ENCODE peak calls at places on chromosomes 6 and 20, in seven cellular contexts. One of them, this sample, is unnamed. For H3K36me3 and H3K4me1, the result is how much of the 10 kb centered on the place peaks cover.

GRCh38 chr6:146700078-146700686 is 101.4 kb downstream of the ADGB start:
- DNase-seq in GM23248: peak
- DNase-seq in HCT116: peak
- DNase-seq in OCI-LY7: peak
- DNase-seq in hepatocyte: peak
- DNase-seq in MM.1S: peak
- DNase-seq in SK-N-SH: peak
- DNase-seq in this sample: peak

GRCh38 chr6:19452495-19452894 is 384.7 kb upstream of the ID4 start:
- DNase-seq in GM23248: no peak
- DNase-seq in HCT116: no peak
- DNase-seq in OCI-LY7: no peak
- DNase-seq in hepatocyte: no peak
- DNase-seq in MM.1S: no peak
- DNase-seq in SK-N-SH: no peak
- DNase-seq in this sample: peak

GRCh38 chr6:31356946-31357466 is at the start of gene HLA-B:
- DNase-seq in GM23248: peak
- DNase-seq in HCT116: peak
- DNase-seq in OCI-LY7: peak
- DNase-seq in hepatocyte: peak
- DNase-seq in MM.1S: peak
- DNase-seq in SK-N-SH: peak
- DNase-seq in this sample: peak

GRCh38 chr6:47076422-47077344 is 34.6 kb upstream of the ADGRF1 start:
- DNase-seq in GM23248: no peak
- DNase-seq in HCT116: no peak
- DNase-seq in OCI-LY7: no peak
- DNase-seq in hepatocyte: peak
- DNase-seq in MM.1S: no peak
- DNase-seq in SK-N-SH: no peak
- DNase-seq in this sample: no peak

GRCh38 chr6:145070791-145071190 is 664.5 kb downstream of the EPM2A start:
- DNase-seq in GM23248: peak
- DNase-seq in HCT116: no peak
- DNase-seq in OCI-LY7: no peak
- DNase-seq in hepatocyte: no peak
- DNase-seq in MM.1S: no peak
- DNase-seq in SK-N-SH: no peak
- DNase-seq in this sample: peak

GRCh38 chr20:34262488-34263288 is 21.5 kb downstream of the ASIP start:
- DNase-seq in GM23248: peak
- DNase-seq in HCT116: no peak
- DNase-seq in OCI-LY7: no peak
- DNase-seq in hepatocyte: peak
- DNase-seq in MM.1S: peak
- DNase-seq in SK-N-SH: no peak
- DNase-seq in this sample: no peak

GRCh38 chr6:43052225-43052841 is 1.3 kb downstream of the CUL7 start:
- DNase-seq in GM23248: no peak
- DNase-seq in HCT116: no peak
- DNase-seq in OCI-LY7: no peak
- DNase-seq in hepatocyte: no peak
- DNase-seq in MM.1S: no peak
- DNase-seq in SK-N-SH: no peak
- DNase-seq in this sample: no peak

GRCh38 chr6:26299286-26300042 is 65.5 kb upstream of the BTN3A2 start:
- DNase-seq in GM23248: no peak
- DNase-seq in HCT116: no peak
- DNase-seq in OCI-LY7: no peak
- DNase-seq in hepatocyte: no peak
- DNase-seq in MM.1S: no peak
- DNase-seq in SK-N-SH: no peak
- DNase-seq in this sample: no peak

GRCh38 chr20:61539706-61540360 is 287.8 kb downstream of the CDH4 start:
- DNase-seq in GM23248: no peak
- DNase-seq in HCT116: no peak
- DNase-seq in OCI-LY7: no peak
- DNase-seq in hepatocyte: no peak
- DNase-seq in MM.1S: no peak
- DNase-seq in SK-N-SH: no peak
- DNase-seq in this sample: no peak

GRCh38 chr20:40644863-40645262 is 44.2 kb downstream of the MAFB start:
- DNase-seq in GM23248: no peak
- DNase-seq in HCT116: no peak
- DNase-seq in OCI-LY7: no peak
- DNase-seq in hepatocyte: no peak
- DNase-seq in MM.1S: no peak
- DNase-seq in SK-N-SH: no peak
- DNase-seq in this sample: no peak

GRCh38 chr20:25600632-25601031 is 15.3 kb upstream of the NINL start:
- DNase-seq in GM23248: no peak
- DNase-seq in HCT116: no peak
- DNase-seq in OCI-LY7: no peak
- DNase-seq in hepatocyte: no peak
- DNase-seq in MM.1S: no peak
- DNase-seq in SK-N-SH: no peak
- DNase-seq in this sample: no peak

GRCh38 chr6:111727798-111728197 is 122.1 kb upstream of the TRAF3IP2 start:
- DNase-seq in GM23248: peak
- DNase-seq in HCT116: peak
- DNase-seq in OCI-LY7: no peak
- DNase-seq in hepatocyte: no peak
- DNase-seq in MM.1S: no peak
- DNase-seq in SK-N-SH: peak
- DNase-seq in this sample: peak

GRCh38 chr6:108800510-108800909 is 47.7 kb upstream of the ARMC2 start:
- DNase-seq in GM23248: peak
- DNase-seq in HCT116: no peak
- DNase-seq in OCI-LY7: no peak
- DNase-seq in hepatocyte: no peak
- DNase-seq in MM.1S: no peak
- DNase-seq in SK-N-SH: no peak
- DNase-seq in this sample: no peak

GRCh38 chr20:38426006-38426405 is 9.1 kb downstream of the SNHG17 start:
- DNase-seq in GM23248: peak
- DNase-seq in HCT116: no peak
- DNase-seq in OCI-LY7: no peak
- DNase-seq in hepatocyte: peak
- DNase-seq in MM.1S: no peak
- DNase-seq in SK-N-SH: no peak
- DNase-seq in this sample: peak

GRCh38 chr6:34955447-34955846 is 66.4 kb downstream of the ANKS1A start:
- DNase-seq in GM23248: no peak
- DNase-seq in HCT116: no peak
- DNase-seq in OCI-LY7: no peak
- DNase-seq in hepatocyte: no peak
- DNase-seq in MM.1S: no peak
- DNase-seq in SK-N-SH: no peak
- DNase-seq in this sample: no peak

GRCh38 chr6:29011276-29011734 is 6.2 kb upstream of the ZNF311 start:
- DNase-seq in GM23248: peak
- DNase-seq in HCT116: no peak
- DNase-seq in OCI-LY7: peak
- DNase-seq in hepatocyte: peak
- DNase-seq in MM.1S: peak
- DNase-seq in SK-N-SH: peak
- DNase-seq in this sample: peak

GRCh38 chr6:158916638-158917037 is 83.4 kb downstream of the RSPH3 start:
- DNase-seq in GM23248: no peak
- DNase-seq in HCT116: no peak
- DNase-seq in OCI-LY7: no peak
- DNase-seq in hepatocyte: no peak
- DNase-seq in MM.1S: no peak
- DNase-seq in SK-N-SH: no peak
- DNase-seq in this sample: no peak

GRCh38 chr6:38239719-38240451 is 399.8 kb downstream of the BTBD9 start:
- DNase-seq in GM23248: peak
- DNase-seq in HCT116: no peak
- DNase-seq in OCI-LY7: no peak
- DNase-seq in hepatocyte: no peak
- DNase-seq in MM.1S: no peak
- DNase-seq in SK-N-SH: no peak
- DNase-seq in this sample: peak

GRCh38 chr6:7562769-7563168 is 21.3 kb downstream of the DSP start:
- DNase-seq in GM23248: no peak
- DNase-seq in HCT116: no peak
- DNase-seq in OCI-LY7: no peak
- DNase-seq in hepatocyte: no peak
- DNase-seq in MM.1S: no peak
- DNase-seq in SK-N-SH: no peak
- DNase-seq in this sample: no peak

GRCh38 chr6:2733324-2733723 is 17.4 kb downstream of the MYLK4 start:
- DNase-seq in GM23248: peak
- DNase-seq in HCT116: no peak
- DNase-seq in OCI-LY7: peak
- DNase-seq in hepatocyte: no peak
- DNase-seq in MM.1S: no peak
- DNase-seq in SK-N-SH: no peak
- DNase-seq in this sample: no peak

GRCh38 chr20:11716239-11716944 is 201.3 kb upstream of the BTBD3 start:
- DNase-seq in GM23248: peak
- DNase-seq in HCT116: peak
- DNase-seq in OCI-LY7: peak
- DNase-seq in hepatocyte: peak
- DNase-seq in MM.1S: no peak
- DNase-seq in SK-N-SH: peak
- DNase-seq in this sample: peak

GRCh38 chr20:38551056-38551626 is 29.9 kb upstream of the ADIG start:
- DNase-seq in GM23248: no peak
- DNase-seq in HCT116: no peak
- DNase-seq in OCI-LY7: no peak
- DNase-seq in hepatocyte: no peak
- DNase-seq in MM.1S: no peak
- DNase-seq in SK-N-SH: no peak
- DNase-seq in this sample: no peak

GRCh38 chr20:21309678-21310467 is 6.7 kb downstream of the XRN2 start:
- DNase-seq in GM23248: no peak
- DNase-seq in HCT116: no peak
- DNase-seq in OCI-LY7: no peak
- DNase-seq in hepatocyte: no peak
- DNase-seq in MM.1S: no peak
- DNase-seq in SK-N-SH: peak
- DNase-seq in this sample: no peak

GRCh38 chr6:137224890-137225198 is 5.7 kb upstream of the IFNGR1 start:
- DNase-seq in GM23248: no peak
- DNase-seq in HCT116: no peak
- DNase-seq in OCI-LY7: peak
- DNase-seq in hepatocyte: no peak
- DNase-seq in MM.1S: no peak
- DNase-seq in SK-N-SH: no peak
- DNase-seq in this sample: no peak

GRCh38 chr6:168600381-168600780 is 159.4 kb downstream of the SMOC2 start:
- DNase-seq in GM23248: no peak
- DNase-seq in HCT116: no peak
- DNase-seq in OCI-LY7: no peak
- DNase-seq in hepatocyte: no peak
- DNase-seq in MM.1S: no peak
- DNase-seq in SK-N-SH: no peak
- DNase-seq in this sample: no peak

GRCh38 chr6:73262701-73263569 is at the start of gene KHDC1:
- DNase-seq in GM23248: peak
- DNase-seq in HCT116: no peak
- DNase-seq in OCI-LY7: peak
- DNase-seq in hepatocyte: peak
- DNase-seq in MM.1S: peak
- DNase-seq in SK-N-SH: peak
- DNase-seq in this sample: peak

GRCh38 chr6:11275598-11275997 is 43.1 kb upstream of the NEDD9 start:
- DNase-seq in GM23248: no peak
- DNase-seq in HCT116: no peak
- DNase-seq in OCI-LY7: no peak
- DNase-seq in hepatocyte: peak
- DNase-seq in MM.1S: no peak
- DNase-seq in SK-N-SH: no peak
- DNase-seq in this sample: no peak
- TF ChIP-seq EZH2phosphoT487 in GM23248: no peak
- TF ChIP-seq EZH2phosphoT487 in HCT116: no peak
- TF ChIP-seq EZH2phosphoT487 in OCI-LY7: no peak
- TF ChIP-seq EZH2phosphoT487 in hepatocyte: no peak
- TF ChIP-seq EZH2phosphoT487 in MM.1S: no peak
- TF ChIP-seq EZH2phosphoT487 in SK-N-SH: no peak
- TF ChIP-seq EZH2phosphoT487 in this sample: no peak

GRCh38 chr6:75642314-75642713 is 40.6 kb downstream of the SENP6 start:
- DNase-seq in GM23248: no peak
- DNase-seq in HCT116: no peak
- DNase-seq in OCI-LY7: no peak
- DNase-seq in hepatocyte: no peak
- DNase-seq in MM.1S: no peak
- DNase-seq in SK-N-SH: no peak
- DNase-seq in this sample: no peak
- H3K36me3 ChIP-seq in GM23248: under half
- H3K36me3 ChIP-seq in HCT116: under half
- H3K36me3 ChIP-seq in OCI-LY7: half or more
- H3K36me3 ChIP-seq in hepatocyte: under half
- H3K36me3 ChIP-seq in MM.1S: under half
- H3K36me3 ChIP-seq in SK-N-SH: under half
- H3K36me3 ChIP-seq in this sample: under half

DNA sequence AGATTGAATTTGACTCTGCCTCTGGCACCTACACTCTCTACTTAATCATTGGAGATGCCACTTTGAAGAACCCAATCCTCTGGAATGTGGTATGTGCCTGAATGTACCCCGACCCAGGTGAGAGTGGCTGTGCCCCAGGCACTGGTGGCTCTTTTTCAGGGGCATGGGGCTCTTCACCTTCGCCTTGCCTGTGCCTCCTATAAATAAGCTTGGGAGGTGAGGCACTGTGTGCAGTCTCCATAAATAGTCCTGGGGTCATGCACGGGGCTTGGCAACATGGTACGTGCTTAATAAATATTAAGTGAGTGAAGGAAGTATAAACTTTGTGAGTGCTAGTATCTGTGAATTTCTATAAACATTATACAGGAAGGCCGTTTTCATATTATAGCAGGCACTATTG is 33.0 kb downstream of the GHRH start:
- DNase-seq in GM23248: no peak
- DNase-seq in HCT116: no peak
- DNase-seq in OCI-LY7: no peak
- DNase-seq in hepatocyte: no peak
- DNase-seq in MM.1S: no peak
- DNase-seq in SK-N-SH: no peak
- DNase-seq in this sample: no peak
- H3K4me1 ChIP-seq in GM23248: under half
- H3K4me1 ChIP-seq in HCT116: under half
- H3K4me1 ChIP-seq in OCI-LY7: under half
- H3K4me1 ChIP-seq in hepatocyte: under half
- H3K4me1 ChIP-seq in MM.1S: under half
- H3K4me1 ChIP-seq in SK-N-SH: under half
- H3K4me1 ChIP-seq in this sample: under half

DNA sequence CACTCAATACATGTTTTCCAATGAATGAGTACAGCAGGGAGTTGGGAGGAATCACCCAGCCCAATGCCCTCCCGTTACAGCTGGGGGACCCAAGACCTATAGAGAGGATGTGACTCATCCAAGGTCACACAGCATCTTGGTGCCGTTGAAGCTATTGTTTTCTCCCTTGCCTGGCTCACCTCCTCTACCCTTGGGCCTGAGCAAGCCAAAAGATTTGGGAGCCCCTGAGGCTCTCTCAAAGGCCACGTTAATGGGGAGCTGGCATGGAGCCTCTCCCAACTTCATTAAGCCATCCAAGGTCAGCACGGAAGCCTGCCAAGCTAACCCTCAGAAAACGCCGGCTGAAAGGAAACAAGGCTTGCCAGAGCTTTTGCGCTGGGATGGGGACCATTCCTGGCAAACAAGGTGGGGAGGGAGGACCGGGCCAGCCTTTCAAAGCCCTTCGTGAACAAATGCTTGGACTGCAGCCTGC is 30.4 kb downstream of the KCNB1 start:
- DNase-seq in GM23248: peak
- DNase-seq in HCT116: no peak
- DNase-seq in OCI-LY7: no peak
- DNase-seq in hepatocyte: no peak
- DNase-seq in MM.1S: no peak
- DNase-seq in SK-N-SH: no peak
- DNase-seq in this sample: peak
- TF ChIP-seq EZH2phosphoT487 in GM23248: no peak
- TF ChIP-seq EZH2phosphoT487 in HCT116: no peak
- TF ChIP-seq EZH2phosphoT487 in OCI-LY7: no peak
- TF ChIP-seq EZH2phosphoT487 in hepatocyte: no peak
- TF ChIP-seq EZH2phosphoT487 in MM.1S: no peak
- TF ChIP-seq EZH2phosphoT487 in SK-N-SH: no peak
- TF ChIP-seq EZH2phosphoT487 in this sample: no peak